ENCODE peak calls at places on chromosomes 1 and 21, in five cellular contexts. One of them, this sample, is unnamed.
A peak's percentile ranks its signal among the peaks of the same experiment; 100 is the strongest.

GRCh38 chr21:23695449-23695848 is 1911.8 kb downstream of the MRPL39 start:
- DNase-seq in stomach: no peak
- DNase-seq in tibial nerve: no peak
- DNase-seq in Peyer's patch: no peak
- DNase-seq in transverse colon: no peak
- DNase-seq in this sample: no peak

GRCh38 chr1:54138994-54139393 is 13.8 kb downstream of the CDCP2 start:
- DNase-seq in transverse colon: no peak
- DNase-seq in Peyer's patch: no peak
- DNase-seq in tibial nerve: no peak
- DNase-seq in stomach: no peak
- DNase-seq in this sample: no peak

GRCh38 chr1:174074757-174075156 is 52.6 kb upstream of the RC3H1 start:
- DNase-seq in Peyer's patch: no peak
- DNase-seq in stomach: no peak
- DNase-seq in transverse colon: no peak
- DNase-seq in tibial nerve: no peak
- DNase-seq in this sample: no peak

GRCh38 chr1:202278751-202279150 is 63.0 kb downstream of the UBE2T start:
- DNase-seq in stomach: no peak
- DNase-seq in Peyer's patch: peak; percentile 34
- DNase-seq in transverse colon: no peak
- DNase-seq in tibial nerve: no peak
- DNase-seq in this sample: no peak

GRCh38 chr1:20552728-20553571 is 577 bp downstream of the FAM43B start:
- DNase-seq in Peyer's patch: no peak
- DNase-seq in tibial nerve: no peak
- DNase-seq in stomach: no peak
- DNase-seq in transverse colon: no peak
- DNase-seq in this sample: peak; percentile 21

GRCh38 chr21:42341776-42342542 is 8.8 kb downstream of the TFF2 start:
- DNase-seq in stomach: no peak
- DNase-seq in transverse colon: no peak
- DNase-seq in tibial nerve: no peak
- DNase-seq in Peyer's patch: no peak
- DNase-seq in this sample: no peak

GRCh38 chr1:2181271-2181670 is 13.3 kb downstream of the FAAP20 start:
- DNase-seq in Peyer's patch: no peak
- DNase-seq in stomach: no peak
- DNase-seq in transverse colon: no peak
- DNase-seq in tibial nerve: no peak
- DNase-seq in this sample: no peak

GRCh38 chr1:42784547-42784945 is 245 bp upstream of the TMEM269 start:
- DNase-seq in tibial nerve: no peak
- DNase-seq in stomach: no peak
- DNase-seq in transverse colon: no peak
- DNase-seq in Peyer's patch: no peak
- DNase-seq in this sample: no peak

GRCh38 chr1:220734571-220735326 is 13.4 kb upstream of the MTARC2 start:
- DNase-seq in Peyer's patch: peak; percentile 54
- DNase-seq in transverse colon: peak; percentile 26
- DNase-seq in stomach: no peak
- DNase-seq in tibial nerve: no peak
- DNase-seq in this sample: no peak

GRCh38 chr1:244896550-244896949 is 32.2 kb upstream of the HNRNPU start:
- DNase-seq in Peyer's patch: no peak
- DNase-seq in tibial nerve: no peak
- DNase-seq in transverse colon: no peak
- DNase-seq in stomach: no peak
- DNase-seq in this sample: no peak

GRCh38 chr1:150127868-150128267 is 21.8 kb upstream of the PLEKHO1 start:
- DNase-seq in transverse colon: no peak
- DNase-seq in stomach: no peak
- DNase-seq in Peyer's patch: no peak
- DNase-seq in tibial nerve: no peak
- DNase-seq in this sample: no peak

GRCh38 chr1:108034396-108034795 is 69.4 kb upstream of the VAV3 start:
- DNase-seq in transverse colon: no peak
- DNase-seq in Peyer's patch: no peak
- DNase-seq in tibial nerve: no peak
- DNase-seq in stomach: no peak
- DNase-seq in this sample: no peak

GRCh38 chr1:41802532-41803501 is 115.9 kb downstream of the HIVEP3 start:
- DNase-seq in Peyer's patch: peak; percentile 64
- DNase-seq in transverse colon: peak; percentile 25
- DNase-seq in stomach: no peak
- DNase-seq in tibial nerve: peak; percentile 59
- DNase-seq in this sample: peak; percentile 80

GRCh38 chr1:85465099-85465790 is at the start of gene DDAH1:
- DNase-seq in tibial nerve: no peak
- DNase-seq in stomach: peak; percentile 83
- DNase-seq in transverse colon: peak; percentile 71
- DNase-seq in Peyer's patch: peak; percentile 71
- DNase-seq in this sample: peak; percentile 84

GRCh38 chr1:230191839-230192238 is 124.8 kb downstream of the GALNT2 start:
- DNase-seq in transverse colon: no peak
- DNase-seq in Peyer's patch: no peak
- DNase-seq in tibial nerve: no peak
- DNase-seq in stomach: peak; percentile 8
- DNase-seq in this sample: no peak

GRCh38 chr21:45982256-45982757 is 737 bp downstream of the COL6A1 start:
- DNase-seq in transverse colon: peak; percentile 26
- DNase-seq in stomach: no peak
- DNase-seq in Peyer's patch: peak; percentile 48
- DNase-seq in tibial nerve: no peak
- DNase-seq in this sample: no peak
- TF ChIP-seq POLR2A in transverse colon: no peak
- TF ChIP-seq POLR2A in stomach: no peak
- TF ChIP-seq POLR2A in Peyer's patch: no peak
- TF ChIP-seq POLR2A in tibial nerve: no peak
- TF ChIP-seq POLR2A in this sample: no peak

DNA sequence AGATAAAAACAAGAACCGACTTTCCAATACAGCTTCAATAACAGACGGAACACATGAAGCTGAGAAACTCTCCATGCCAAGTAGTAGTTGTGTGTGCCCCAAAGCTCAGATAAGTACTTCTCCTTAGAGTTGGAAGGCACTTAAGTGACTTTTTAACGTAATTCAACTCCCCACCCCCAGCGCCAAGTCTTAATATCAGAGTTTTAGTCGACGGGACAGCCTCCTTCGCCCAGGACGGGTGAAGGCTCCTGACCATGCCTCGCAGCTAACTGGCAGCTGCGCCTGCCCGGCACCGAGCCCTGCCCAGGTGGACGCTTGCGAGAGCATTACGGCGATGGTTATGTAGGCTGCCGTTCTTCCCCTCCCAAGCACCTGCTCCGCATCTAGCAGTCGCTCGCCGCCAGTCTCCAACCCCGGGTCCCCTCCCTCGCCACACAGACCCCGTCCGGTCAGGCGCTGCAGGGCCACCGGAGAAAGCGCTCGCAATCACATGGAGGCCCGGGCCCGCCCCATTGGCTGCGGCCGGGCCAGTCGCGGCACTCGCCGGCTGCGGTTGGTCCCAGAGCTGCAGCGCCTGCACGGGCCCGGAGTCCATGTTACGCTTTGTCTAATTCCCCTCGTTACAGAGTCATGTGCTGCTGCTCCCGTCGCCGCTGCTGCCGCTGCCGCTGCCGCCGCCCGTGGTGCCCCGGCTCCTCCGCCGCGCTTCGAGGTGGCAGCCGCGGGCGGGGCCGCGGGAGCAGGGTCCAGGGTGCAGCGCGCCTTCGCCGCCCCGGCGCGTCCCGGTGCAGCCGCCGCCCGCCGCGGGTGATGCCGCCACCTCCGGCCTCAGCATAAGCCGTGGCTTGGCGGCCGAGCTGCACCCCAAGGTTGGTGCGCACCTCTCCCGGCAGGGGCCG is at the start of gene LRRC8D:
- DNase-seq in stomach: peak; percentile 86
- DNase-seq in transverse colon: peak; percentile 89
- DNase-seq in tibial nerve: peak; percentile 58
- DNase-seq in Peyer's patch: peak; percentile 93
- DNase-seq in this sample: peak; percentile 90
- TF ChIP-seq POLR2A in stomach: no peak
- TF ChIP-seq POLR2A in transverse colon: peak; percentile 68
- TF ChIP-seq POLR2A in tibial nerve: peak; percentile 8
- TF ChIP-seq POLR2A in Peyer's patch: peak; percentile 38
- TF ChIP-seq POLR2A in this sample: no peak

GRCh38 chr1:205008896-205009295 is 34.1 kb upstream of the CNTN2 start:
- DNase-seq in Peyer's patch: no peak
- DNase-seq in tibial nerve: no peak
- DNase-seq in transverse colon: no peak
- DNase-seq in stomach: no peak
- DNase-seq in this sample: no peak

GRCh38 chr1:205012416-205013140 is 30.4 kb upstream of the CNTN2 start:
- DNase-seq in Peyer's patch: no peak
- DNase-seq in stomach: no peak
- DNase-seq in transverse colon: no peak
- DNase-seq in tibial nerve: no peak
- DNase-seq in this sample: no peak

GRCh38 chr1:205014772-205015171 is 28.2 kb upstream of the CNTN2 start:
- DNase-seq in transverse colon: no peak
- DNase-seq in stomach: no peak
- DNase-seq in Peyer's patch: no peak
- DNase-seq in tibial nerve: no peak
- DNase-seq in this sample: no peak

GRCh38 chr1:205013683-205014367 is 29.2 kb upstream of the CNTN2 start:
- DNase-seq in transverse colon: no peak
- DNase-seq in tibial nerve: no peak
- DNase-seq in Peyer's patch: no peak
- DNase-seq in stomach: peak; percentile 43
- DNase-seq in this sample: peak; percentile 75

GRCh38 chr1:205009666-205010065 is 33.3 kb upstream of the CNTN2 start:
- DNase-seq in tibial nerve: no peak
- DNase-seq in Peyer's patch: no peak
- DNase-seq in stomach: no peak
- DNase-seq in transverse colon: no peak
- DNase-seq in this sample: no peak
- TF ChIP-seq POLR2A in tibial nerve: no peak
- TF ChIP-seq POLR2A in Peyer's patch: no peak
- TF ChIP-seq POLR2A in stomach: no peak
- TF ChIP-seq POLR2A in transverse colon: no peak
- TF ChIP-seq POLR2A in this sample: no peak

GRCh38 chr1:32221980-32222751 is at the start of the genes EIF3I and TMEM234:
- DNase-seq in Peyer's patch: peak; percentile 97
- DNase-seq in transverse colon: peak; percentile 95
- DNase-seq in stomach: peak; percentile 93
- DNase-seq in tibial nerve: peak; percentile 96
- DNase-seq in this sample: peak; percentile 98
- TF ChIP-seq POLR2A in Peyer's patch: peak; percentile 55
- TF ChIP-seq POLR2A in transverse colon: peak; percentile 71
- TF ChIP-seq POLR2A in stomach: peak; percentile 66
- TF ChIP-seq POLR2A in tibial nerve: peak; percentile 72
- TF ChIP-seq POLR2A in this sample: peak; percentile 26

DNA sequence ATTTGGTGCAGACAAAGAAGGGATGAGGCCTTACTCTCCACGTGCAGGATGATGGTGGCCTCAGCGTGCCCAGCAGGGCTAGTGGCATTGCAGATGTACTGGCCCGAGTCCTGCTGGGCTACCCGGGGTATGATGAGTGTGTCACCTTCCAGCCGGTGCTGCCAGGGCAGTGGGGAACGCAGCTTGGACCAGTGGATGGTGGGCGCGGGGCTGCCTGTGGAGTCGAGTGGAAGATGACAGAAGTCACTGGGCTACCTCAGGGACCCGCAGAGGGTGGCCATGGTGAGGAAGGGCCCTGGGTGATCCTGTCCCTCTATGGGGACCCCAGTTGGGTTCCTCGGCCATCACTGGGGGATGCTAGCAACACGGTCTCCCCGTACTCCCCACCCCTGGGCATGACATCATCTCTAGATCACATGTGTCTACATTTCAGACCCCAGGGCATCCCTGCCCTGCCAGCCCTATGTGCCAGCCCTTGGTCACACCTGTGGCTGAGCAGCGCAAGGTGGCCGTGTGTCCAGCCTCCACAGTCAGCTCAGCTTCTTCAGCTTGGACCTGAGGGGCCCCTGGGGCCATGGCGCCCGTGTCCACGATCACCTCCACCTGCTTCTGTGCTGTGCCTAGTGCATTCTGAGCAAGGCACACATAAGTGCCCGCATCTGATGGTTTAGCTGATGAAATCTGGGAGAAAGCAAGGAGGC is 27.4 kb downstream of the LDLRAD2 start:
- DNase-seq in stomach: no peak
- DNase-seq in transverse colon: no peak
- DNase-seq in Peyer's patch: no peak
- DNase-seq in tibial nerve: no peak
- DNase-seq in this sample: no peak
- TF ChIP-seq POLR2A in stomach: no peak
- TF ChIP-seq POLR2A in transverse colon: no peak
- TF ChIP-seq POLR2A in Peyer's patch: no peak
- TF ChIP-seq POLR2A in tibial nerve: no peak
- TF ChIP-seq POLR2A in this sample: no peak

GRCh38 chr1:40382601-40383000 is 9.1 kb downstream of the SMAP2 start:
- DNase-seq in Peyer's patch: peak; percentile 54
- DNase-seq in tibial nerve: no peak
- DNase-seq in stomach: no peak
- DNase-seq in transverse colon: no peak
- DNase-seq in this sample: no peak

GRCh38 chr1:40384413-40384762 is 10.9 kb downstream of the SMAP2 start:
- DNase-seq in Peyer's patch: no peak
- DNase-seq in stomach: peak; percentile 55
- DNase-seq in tibial nerve: no peak
- DNase-seq in transverse colon: no peak
- DNase-seq in this sample: no peak

GRCh38 chr1:40383488-40384412 is 10.2 kb downstream of the SMAP2 start:
- DNase-seq in Peyer's patch: peak; percentile 50
- DNase-seq in stomach: peak; percentile 54
- DNase-seq in tibial nerve: no peak
- DNase-seq in transverse colon: no peak
- DNase-seq in this sample: no peak

GRCh38 chr1:40382110-40382464 is 8.6 kb downstream of the SMAP2 start:
- DNase-seq in stomach: no peak
- DNase-seq in tibial nerve: no peak
- DNase-seq in Peyer's patch: peak; percentile 41
- DNase-seq in transverse colon: no peak
- DNase-seq in this sample: no peak

DNA sequence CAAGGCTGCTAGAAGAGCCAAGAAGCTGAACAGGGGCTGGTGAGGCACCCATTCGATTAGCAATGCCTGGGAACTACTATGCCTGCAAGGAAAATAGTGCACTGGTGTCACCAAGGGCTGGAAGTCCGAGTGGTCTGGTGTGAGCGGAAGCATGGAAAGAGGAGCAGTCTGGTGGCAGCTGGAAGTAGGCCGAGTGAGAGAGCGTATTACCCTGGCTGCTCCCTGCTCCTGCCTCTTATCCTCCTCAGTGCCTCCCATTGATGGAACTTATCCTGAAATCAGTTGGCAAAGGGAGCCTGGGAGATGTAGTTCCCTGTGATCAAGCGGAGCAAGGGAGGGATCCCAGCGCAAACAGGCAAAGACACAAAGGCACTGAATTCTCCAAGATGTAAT is 9.6 kb downstream of the SMAP2 start:
- DNase-seq in tibial nerve: no peak
- DNase-seq in stomach: peak; percentile 52
- DNase-seq in transverse colon: no peak
- DNase-seq in Peyer's patch: peak; percentile 55
- DNase-seq in this sample: peak; percentile 38
- TF ChIP-seq POLR2A in tibial nerve: no peak
- TF ChIP-seq POLR2A in stomach: no peak
- TF ChIP-seq POLR2A in transverse colon: no peak
- TF ChIP-seq POLR2A in Peyer's patch: no peak
- TF ChIP-seq POLR2A in this sample: no peak